ENCODE peak calls at places on chromosomes 4 and X, in eight cellular contexts. J, U, M, O, V, N, Y and K are unnamed samples.

GRCh38 chrX:37409278-37409677 is 60.1 kb downstream of the PRRG1 start:
- DNase-seq in Y (no peak), U (no peak), V (no peak), N (no peak), O (no peak), M (no peak), J (no peak), K (no peak)

GRCh38 chrX:95427389-95427788 is 1257.3 kb upstream of the DIAPH2 start:
- DNase-seq in O (no peak), M (no peak), V (no peak), Y (no peak), U (no peak), J (no peak), N (no peak), K (no peak)

GRCh38 chrX:72071213-72071612 is 60.5 kb downstream of the RTL5 start:
- DNase-seq in N (no peak), J (no peak), V (no peak), O (no peak), M (no peak), U (no peak), Y (no peak), K (no peak)

GRCh38 chrX:95949588-95949987 is 735.1 kb upstream of the DIAPH2 start:
- DNase-seq in M (no peak), N (no peak), O (no peak), U (no peak), J (no peak), Y (no peak), V (no peak), K (no peak)

GRCh38 chr4:69748176-69748575 is 12.2 kb downstream of the SULT1B1 start:
- DNase-seq in Y (no peak), U (no peak), O (no peak), N (no peak), M (no peak), V (no peak), J (no peak), K (no peak)

GRCh38 chr4:174213734-174214101 is 69.7 kb downstream of the FBXO8 start:
- DNase-seq in J (no peak), N (no peak), V (no peak), Y (no peak), M (no peak), U (no peak), O (no peak), K (no peak)

GRCh38 chrX:54452920-54453319 is 12.7 kb downstream of the TSR2 start:
- DNase-seq in N (no peak), U (no peak), V (no peak), Y (peak), J (no peak), O (peak), M (no peak), K (peak)

GRCh38 chr4:168587326-168588125 is 90.7 kb downstream of the PALLD start:
- DNase-seq in Y (peak), M (no peak), O (no peak), N (peak), V (peak), U (no peak), J (peak), K (peak)

GRCh38 chrX:40757058-40757457 is 21.7 kb upstream of the MED14 start:
- DNase-seq in U (no peak), O (no peak), M (no peak), N (no peak), Y (no peak), V (no peak), J (no peak), K (no peak)

GRCh38 chrX:152642931-152643525 is 5.3 kb downstream of the GABRQ start:
- DNase-seq in U (no peak), N (no peak), Y (no peak), V (no peak), M (no peak), J (no peak), O (no peak), K (no peak)

GRCh38 chr4:17515724-17516407 is 901 bp downstream of the CLRN2 start:
- DNase-seq in N (no peak), O (no peak), U (no peak), V (no peak), Y (no peak), J (no peak), M (no peak), K (no peak)

GRCh38 chr4:39637572-39638357 is 900 bp downstream of the SMIM14 start:
- DNase-seq in O (peak), M (no peak), Y (peak), U (no peak), N (peak), J (peak), V (peak), K (peak)

GRCh38 chr4:101020956-101021355 is 326.4 kb downstream of the PPP3CA start:
- DNase-seq in O (no peak), Y (peak), M (no peak), V (no peak), N (no peak), U (no peak), J (no peak), K (peak)

GRCh38 chrX:107775734-107776511 is at the start of gene TSC22D3:
- DNase-seq in O (peak), V (peak), M (peak), Y (peak), N (peak), J (peak), U (peak), K (peak)
- TF ChIP-seq POLR2A in O (no peak), V (no peak), M (no peak), Y (no peak), N (no peak), J (no peak), U (no peak), K (no peak)

GRCh38 chr4:74161676-74162450 is 3.9 kb downstream of the MTHFD2L start:
- DNase-seq in M (no peak), J (no peak), Y (peak), O (no peak), U (no peak), V (no peak), N (no peak), K (no peak)
- TF ChIP-seq POLR2A in M (no peak), J (no peak), Y (no peak), O (no peak), U (no peak), V (no peak), N (no peak), K (no peak)

DNA sequence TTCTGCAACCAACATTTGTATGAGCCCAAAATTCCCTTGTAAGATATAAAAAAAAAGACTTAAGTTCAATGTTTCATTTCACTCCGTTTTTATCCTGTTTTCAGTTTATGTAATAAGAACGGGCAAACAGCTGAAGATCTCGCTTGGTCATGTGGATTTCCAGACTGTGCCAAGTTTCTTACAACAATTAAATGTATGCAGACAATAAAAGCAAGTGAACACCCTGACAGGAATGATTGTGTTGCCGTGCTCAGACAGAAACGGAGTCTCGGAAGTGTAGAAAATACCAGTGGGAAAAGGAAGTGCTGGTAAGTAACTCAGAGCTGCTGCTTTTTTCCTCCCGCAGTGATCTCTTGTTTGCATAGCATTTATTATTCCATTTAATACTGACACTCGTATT is 2.8 kb downstream of the ANKRD37 start:
- DNase-seq in U (no peak), V (no peak), J (no peak), Y (no peak), N (no peak), M (no peak), O (no peak), K (no peak)
- TF ChIP-seq POLR2A in U (no peak), V (no peak), J (no peak), Y (no peak), N (no peak), M (no peak), O (no peak), K (no peak)

DNA sequence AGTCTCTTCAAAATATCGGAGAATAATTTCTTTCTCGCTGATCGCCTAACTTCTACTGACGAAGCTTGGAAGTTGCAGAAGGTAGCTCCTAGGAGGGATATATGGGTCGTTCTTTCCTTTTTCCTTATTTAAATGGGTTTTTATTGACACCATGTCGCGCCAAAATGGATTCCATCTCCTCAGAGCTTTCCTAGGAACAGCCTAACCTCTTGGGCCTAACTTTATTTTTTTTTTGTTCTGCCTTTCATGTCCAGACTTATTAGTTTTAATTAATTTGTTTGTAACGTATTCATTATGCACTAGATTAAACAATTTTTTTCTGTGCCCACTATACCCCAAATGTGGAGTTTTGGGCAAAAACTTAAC is 359.4 kb upstream of the ZCCHC13 start:
- DNase-seq in U (no peak), Y (peak), J (no peak), M (peak), N (no peak), V (no peak), O (no peak), K (no peak)
- TF ChIP-seq POLR2A in U (no peak), Y (no peak), J (no peak), M (no peak), N (no peak), V (no peak), O (no peak), K (no peak)

GRCh38 chr4:154743683-154744340 is at the start of gene LRAT:
- DNase-seq in V (peak), N (peak), Y (no peak), J (no peak), O (peak), M (no peak), U (peak), K (no peak)
- TF ChIP-seq POLR2A in V (no peak), N (no peak), Y (no peak), J (no peak), O (no peak), M (no peak), U (no peak), K (no peak)